ENCODE peak calls at places on chromosomes 12 and 14, in six cellular contexts. F is AG09319, P is AG09309, L is fibroblast of villous mesenchyme, V is body of pancreas, T is left ventricle myocardium inferior. Y is an unnamed sample.
A peak's percentile ranks its signal among the peaks of the same experiment; 100 is the strongest.

GRCh38 chr14:42654707-42655106 is 1048.0 kb downstream of the LRFN5 start:
- DNase-seq in V (no peak), L (no peak), P (no peak), T (no peak), F (no peak), Y (no peak)

GRCh38 chr12:6584293-6584692 is 16.2 kb upstream of the NOP2 start:
- DNase-seq in F (no peak), T (no peak), V (no peak), L (no peak), P (no peak), Y (no peak)

GRCh38 chr12:132395908-132396305 is 66.5 kb upstream of the GALNT9 start:
- DNase-seq in T (peak; percentile 5), P (no peak), F (no peak), L (no peak), V (no peak), Y (no peak)

GRCh38 chr14:72812292-72812851 is 81.5 kb downstream of the DPF3 start:
- DNase-seq in F (no peak), T (peak; percentile 82), P (no peak), V (no peak), L (no peak), Y (peak; percentile 74)

GRCh38 chr12:123344086-123344485 is 20.6 kb downstream of the SBNO1 start:
- DNase-seq in P (no peak), V (no peak), F (no peak), L (no peak), T (no peak), Y (no peak)

GRCh38 chr12:25648460-25648859 is 95.4 kb upstream of the LMNTD1 start:
- DNase-seq in F (no peak), P (peak; percentile 25), L (peak; percentile 24), T (peak; percentile 34), V (peak; percentile 59), Y (peak; percentile 31)

GRCh38 chr14:83171761-83172160 is 1638.1 kb upstream of the SEL1L start:
- DNase-seq in L (no peak), F (no peak), V (no peak), T (no peak), P (no peak), Y (no peak)

GRCh38 chr12:32877670-32878459 is 18.7 kb downstream of the PKP2 start:
- DNase-seq in T (peak; percentile 80), L (no peak), V (peak; percentile 83), F (no peak), P (no peak), Y (peak; percentile 80)

GRCh38 chr12:18546399-18546798 is 191.4 kb downstream of the PLCZ1 start:
- DNase-seq in L (peak; percentile 70), F (peak; percentile 24), T (no peak), V (no peak), P (no peak), Y (no peak)

GRCh38 chr12:131511391-131511802 is 199.5 kb upstream of the SFSWAP start:
- DNase-seq in P (no peak), L (no peak), V (peak; percentile 33), T (no peak), F (no peak), Y (no peak)

GRCh38 chr14:57179273-57179672 is 89.4 kb downstream of the EXOC5 start:
- DNase-seq in V (no peak), F (no peak), L (no peak), T (no peak), P (no peak), Y (no peak)

GRCh38 chr14:82414853-82415539 is 881.3 kb upstream of the SEL1L start:
- DNase-seq in P (no peak), F (no peak), T (no peak), L (no peak), V (no peak), Y (no peak)

GRCh38 chr12:89968151-89968699 is 259.6 kb upstream of the ATP2B1 start:
- DNase-seq in F (no peak), T (no peak), P (no peak), V (no peak), L (no peak), Y (no peak)

GRCh38 chr12:95386056-95386455 is 87.9 kb upstream of the METAP2 start:
- DNase-seq in P (no peak), V (no peak), T (no peak), F (no peak), L (peak; percentile 24), Y (no peak)

GRCh38 chr14:104253901-104254353 is 115.5 kb downstream of the KIF26A start:
- DNase-seq in T (no peak), V (no peak), F (no peak), P (no peak), L (no peak), Y (no peak)

GRCh38 chr12:124322271-124322998 is 27.5 kb downstream of the RFLNA start:
- DNase-seq in P (no peak), T (no peak), V (no peak), F (no peak), L (peak; percentile 16), Y (no peak)

GRCh38 chr14:63727231-63727735 is 582 bp downstream of the SGPP1 start:
- DNase-seq in T (peak; percentile 32), F (no peak), P (no peak), V (peak; percentile 52), L (peak; percentile 49), Y (peak; percentile 55)

GRCh38 chr12:6567112-6567680 is 895 bp downstream of the NOP2 start:
- DNase-seq in F (no peak), T (no peak), V (no peak), P (no peak), L (no peak), Y (no peak)

GRCh38 chr12:31220061-31220460 is 105.9 kb downstream of the SINHCAF start:
- DNase-seq in L (no peak), P (no peak), V (peak; percentile 47), T (no peak), F (no peak), Y (no peak)

GRCh38 chr12:124750787-124751471 is 112.7 kb downstream of the SCARB1 start:
- DNase-seq in P (no peak), V (no peak), F (no peak), L (no peak), T (no peak), Y (no peak)

GRCh38 chr12:51662728-51663154 is 71.7 kb downstream of the SCN8A start:
- DNase-seq in V (no peak), P (no peak), F (no peak), L (no peak), T (no peak), Y (no peak)

GRCh38 chr12:64236549-64236948 is 14.5 kb upstream of the KICS2 start:
- DNase-seq in P (no peak), L (peak; percentile 28), V (no peak), F (no peak), T (no peak), Y (no peak)

GRCh38 chr12:89235189-89235993 is 116.9 kb downstream of the DUSP6 start:
- DNase-seq in L (no peak), F (no peak), P (no peak), V (no peak), T (no peak), Y (no peak)

GRCh38 chr14:97538749-97539388 is 741.7 kb downstream of the VRK1 start:
- DNase-seq in L (no peak), T (no peak), V (no peak), P (no peak), F (no peak), Y (no peak)

DNA sequence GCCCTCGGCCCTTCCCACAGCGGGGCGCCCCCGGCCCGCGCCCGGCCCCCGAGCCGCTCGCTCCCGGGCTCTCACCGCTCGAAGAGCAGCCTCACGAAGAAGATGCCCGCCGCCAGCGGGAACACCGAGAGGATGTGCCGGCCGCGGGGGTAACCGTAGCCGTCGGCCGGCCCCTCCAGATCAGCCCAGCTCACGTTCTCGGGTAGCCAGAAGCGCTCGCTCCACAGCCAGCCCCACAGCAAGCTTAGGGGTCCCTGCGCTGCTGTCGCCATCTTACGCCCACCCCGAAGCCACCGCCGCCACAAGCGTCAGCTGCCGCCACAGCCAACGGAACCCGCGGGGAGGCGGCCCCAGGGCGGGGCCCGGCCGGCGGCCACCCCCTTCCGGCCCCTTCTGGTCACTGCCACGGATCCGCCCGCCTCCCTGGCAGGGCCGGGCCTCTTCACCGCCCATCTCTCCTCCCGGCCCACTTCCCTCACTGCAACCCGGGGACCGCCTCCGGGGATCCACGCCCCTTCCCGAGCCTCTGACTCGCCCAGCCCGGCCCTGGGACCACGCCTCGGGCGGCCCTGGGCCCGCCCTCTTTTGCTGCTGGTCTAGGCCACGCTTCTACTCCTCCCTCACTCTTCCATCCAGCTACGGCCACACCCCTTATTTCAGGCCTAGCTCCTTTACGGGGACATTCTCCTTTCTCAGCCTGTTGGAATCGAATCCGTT is at the start of gene CERS5:
- DNase-seq in V (peak; percentile 99), F (peak; percentile 98), T (peak; percentile 99), L (peak; percentile 99), P (peak; percentile 93), Y (peak; percentile 99)
- TF ChIP-seq CTCF in V (no peak), F (no peak), T (peak; percentile 46), L (no peak), P (no peak), Y (no peak)

DNA sequence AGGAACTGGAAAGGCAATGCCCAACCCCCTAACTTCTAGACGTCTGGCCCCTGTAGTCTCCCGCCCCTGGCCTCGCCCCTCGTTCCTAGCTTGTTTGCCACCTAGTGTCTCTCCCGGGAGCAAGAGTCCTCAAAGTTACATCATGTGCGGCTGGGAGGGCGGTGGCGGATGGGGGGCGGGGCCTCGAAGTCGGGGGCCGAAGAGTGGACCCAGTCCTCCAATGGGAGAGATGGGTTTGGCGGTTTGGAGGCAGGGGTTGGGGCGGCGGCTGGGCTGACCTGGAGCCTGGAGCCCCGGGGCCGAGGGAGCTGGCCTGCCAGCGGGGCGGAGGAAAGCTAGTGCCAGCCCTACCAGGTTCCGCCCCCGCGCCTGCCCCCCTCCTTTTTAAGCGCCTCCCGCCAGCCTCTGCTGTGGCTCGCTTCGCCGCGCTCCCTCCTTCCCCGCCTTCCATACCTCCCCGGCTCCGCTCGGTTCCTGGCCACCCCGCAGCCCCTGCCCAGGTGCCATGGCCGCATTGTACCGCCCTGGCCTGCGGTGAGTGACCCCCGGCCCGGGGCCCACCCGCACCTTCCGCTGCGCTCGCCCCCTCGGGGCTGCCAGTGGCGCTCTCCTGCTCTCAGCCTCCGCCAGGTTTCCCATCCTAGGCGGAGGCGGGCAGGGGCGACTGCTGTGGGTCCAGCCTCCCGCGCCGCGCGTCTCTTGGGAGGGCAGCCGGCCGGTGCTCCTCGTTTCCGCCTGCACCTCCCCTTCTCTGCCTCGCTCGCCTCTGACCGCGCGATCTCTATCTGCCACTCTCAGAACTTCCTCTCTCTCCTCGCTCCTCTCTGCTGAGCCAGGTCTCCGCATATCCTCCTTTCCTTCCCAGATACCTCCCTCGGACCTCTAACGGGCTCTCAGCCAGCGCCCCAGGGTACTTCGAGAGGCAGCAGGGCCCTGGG is at the start of gene PCK2:
- DNase-seq in P (peak; percentile 74), T (peak; percentile 90), F (peak; percentile 94), V (peak; percentile 97), L (peak; percentile 94), Y (peak; percentile 85)
- TF ChIP-seq CTCF in P (peak; percentile 6), T (peak; percentile 23), F (no peak), V (no peak), L (no peak), Y (no peak)

GRCh38 chr12:109209082-109209481 is 92.7 kb downstream of the ACACB start:
- DNase-seq in T (no peak), V (no peak), L (no peak), P (no peak), F (no peak), Y (no peak)
- TF ChIP-seq CTCF in T (no peak), V (no peak), L (no peak), P (no peak), F (no peak), Y (no peak)

DNA sequence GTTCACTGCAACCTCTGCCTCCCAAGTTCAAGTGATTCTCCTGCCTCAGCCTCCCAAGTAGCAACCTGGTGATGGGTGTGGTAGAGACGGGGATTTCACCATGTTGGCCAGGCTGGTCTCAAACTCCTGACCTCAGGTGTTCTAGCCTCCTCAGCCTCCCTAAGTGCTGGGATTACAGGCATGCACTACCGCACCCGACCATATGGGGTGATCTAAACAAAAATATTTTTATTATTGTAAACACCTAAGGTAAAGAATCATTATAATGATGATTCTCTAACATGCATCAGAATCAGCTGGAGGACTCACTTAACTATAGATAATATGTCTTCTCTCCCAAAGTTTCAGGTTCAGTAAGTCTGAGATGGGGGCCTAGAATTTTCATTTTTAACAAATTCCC is 96.2 kb upstream of the ALG10 start:
- DNase-seq in T (no peak), V (no peak), P (no peak), L (no peak), F (no peak), Y (no peak)
- TF ChIP-seq CTCF in T (no peak), V (no peak), P (no peak), L (no peak), F (no peak), Y (no peak)